ENCODE peak calls at places on chromosomes 7 and 10, in six cellular contexts. One of them, this sample, is unnamed.

GRCh38 chr10:133072776-133073390 is 14.8 kb upstream of the ADGRA1 start:
- DNase-seq in GM12864: no peak
- DNase-seq in mesendoderm: no peak
- DNase-seq in tibial artery: no peak
- DNase-seq in heart right ventricle: no peak
- DNase-seq in AG10803: no peak
- DNase-seq in this sample: no peak

GRCh38 chr7:24024689-24025088 is 259.3 kb upstream of the NPY start:
- DNase-seq in GM12864: no peak
- DNase-seq in mesendoderm: no peak
- DNase-seq in tibial artery: no peak
- DNase-seq in heart right ventricle: no peak
- DNase-seq in AG10803: no peak
- DNase-seq in this sample: no peak

GRCh38 chr7:121605297-121605640 is 209.2 kb upstream of the FAM3C start:
- DNase-seq in GM12864: no peak
- DNase-seq in mesendoderm: no peak
- DNase-seq in tibial artery: no peak
- DNase-seq in heart right ventricle: no peak
- DNase-seq in AG10803: no peak
- DNase-seq in this sample: no peak

GRCh38 chr7:152090739-152091138 is 65.3 kb downstream of the GALNT11 start:
- DNase-seq in GM12864: no peak
- DNase-seq in mesendoderm: no peak
- DNase-seq in tibial artery: no peak
- DNase-seq in heart right ventricle: no peak
- DNase-seq in AG10803: no peak
- DNase-seq in this sample: no peak

GRCh38 chr10:32112055-32112454 is 55.8 kb upstream of the KIF5B start:
- DNase-seq in GM12864: no peak
- DNase-seq in mesendoderm: peak
- DNase-seq in tibial artery: no peak
- DNase-seq in heart right ventricle: no peak
- DNase-seq in AG10803: peak
- DNase-seq in this sample: no peak

GRCh38 chr7:1503816-1504775 is at the start of gene INTS1:
- DNase-seq in GM12864: peak
- DNase-seq in mesendoderm: peak
- DNase-seq in tibial artery: peak
- DNase-seq in heart right ventricle: peak
- DNase-seq in AG10803: peak
- DNase-seq in this sample: peak

GRCh38 chr10:132292972-132293415 is 14.8 kb downstream of the STK32C start:
- DNase-seq in GM12864: no peak
- DNase-seq in mesendoderm: no peak
- DNase-seq in tibial artery: peak
- DNase-seq in heart right ventricle: no peak
- DNase-seq in AG10803: no peak
- DNase-seq in this sample: peak

GRCh38 chr10:7411671-7412481 is 1.0 kb upstream of the SFMBT2 start:
- DNase-seq in GM12864: no peak
- DNase-seq in mesendoderm: peak
- DNase-seq in tibial artery: no peak
- DNase-seq in heart right ventricle: no peak
- DNase-seq in AG10803: no peak
- DNase-seq in this sample: no peak

DNA sequence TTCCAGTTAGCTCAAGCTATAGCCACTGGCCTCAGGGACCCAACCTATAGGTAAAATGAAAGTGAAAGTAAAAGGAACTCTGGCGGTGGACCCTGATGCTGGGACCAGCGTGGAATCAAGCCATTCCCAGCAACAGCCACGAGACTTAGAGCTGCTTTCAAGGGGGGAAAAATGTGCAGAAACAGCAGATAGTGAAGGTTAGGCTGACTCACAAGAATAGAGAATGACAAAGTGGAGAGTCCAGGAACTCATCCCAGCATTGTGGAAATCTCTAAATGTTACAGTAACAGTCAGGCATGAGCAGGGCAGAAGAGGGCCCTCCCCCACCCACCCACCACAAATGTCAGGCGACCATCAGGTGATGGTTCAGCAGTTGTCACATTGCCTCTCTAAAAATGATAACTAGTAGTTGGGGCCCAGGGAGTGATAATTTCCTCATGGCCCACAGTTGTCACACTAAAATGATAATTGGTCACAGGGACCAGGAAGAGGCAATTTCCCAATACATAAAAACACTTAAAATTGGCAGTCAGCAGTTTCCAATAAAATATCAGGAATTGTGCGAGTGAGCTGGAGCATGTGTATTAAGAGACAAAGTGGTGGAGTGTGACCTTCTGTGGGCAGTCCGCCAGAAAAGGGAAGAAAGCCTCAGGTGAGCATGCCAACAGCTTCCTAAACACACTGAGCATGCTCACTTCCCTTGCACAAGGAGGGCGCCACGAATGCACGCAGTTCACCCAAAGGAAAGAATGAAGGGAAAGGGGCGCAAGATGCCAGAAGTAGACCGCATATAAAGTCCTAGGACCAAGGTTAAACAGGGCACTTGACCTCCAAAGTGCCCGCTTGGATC is 129.8 kb upstream of the PPP1R3A start:
- DNase-seq in GM12864: no peak
- DNase-seq in mesendoderm: no peak
- DNase-seq in tibial artery: no peak
- DNase-seq in heart right ventricle: no peak
- DNase-seq in AG10803: peak
- DNase-seq in this sample: no peak
- H3K4me3 ChIP-seq in GM12864: no peak
- H3K4me3 ChIP-seq in mesendoderm: no peak
- H3K4me3 ChIP-seq in tibial artery: peak
- H3K4me3 ChIP-seq in heart right ventricle: peak
- H3K4me3 ChIP-seq in AG10803: peak
- H3K4me3 ChIP-seq in this sample: peak

DNA sequence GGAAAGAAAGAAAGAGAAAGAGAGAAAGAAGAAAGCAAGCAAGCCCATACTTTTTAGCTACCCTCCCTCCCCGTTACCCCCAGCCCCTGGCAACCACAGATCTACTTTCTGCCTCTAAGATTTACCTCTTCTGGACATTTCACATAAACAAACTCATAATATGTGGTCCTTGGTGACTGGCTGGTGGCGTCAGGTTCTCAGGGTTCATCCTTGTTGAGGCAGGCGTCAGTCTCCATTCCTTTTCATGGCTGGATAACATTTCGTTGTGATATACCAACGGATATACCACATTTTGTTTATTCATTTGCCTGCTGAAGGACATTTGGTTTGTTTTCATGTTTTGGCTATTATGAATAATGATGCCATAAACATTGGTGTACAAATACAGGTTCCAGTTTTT is 30.5 kb downstream of the CDH23 start:
- DNase-seq in GM12864: no peak
- DNase-seq in mesendoderm: no peak
- DNase-seq in tibial artery: no peak
- DNase-seq in heart right ventricle: no peak
- DNase-seq in AG10803: no peak
- DNase-seq in this sample: no peak
- H3K4me3 ChIP-seq in GM12864: no peak
- H3K4me3 ChIP-seq in mesendoderm: no peak
- H3K4me3 ChIP-seq in tibial artery: no peak
- H3K4me3 ChIP-seq in heart right ventricle: no peak
- H3K4me3 ChIP-seq in AG10803: no peak
- H3K4me3 ChIP-seq in this sample: no peak

GRCh38 chr7:55203300-55203699 is 161.8 kb upstream of the LANCL2 start:
- DNase-seq in GM12864: no peak
- DNase-seq in mesendoderm: no peak
- DNase-seq in tibial artery: no peak
- DNase-seq in heart right ventricle: no peak
- DNase-seq in AG10803: no peak
- DNase-seq in this sample: no peak

GRCh38 chr7:55199418-55199817 is 165.7 kb upstream of the LANCL2 start:
- DNase-seq in GM12864: no peak
- DNase-seq in mesendoderm: no peak
- DNase-seq in tibial artery: no peak
- DNase-seq in heart right ventricle: no peak
- DNase-seq in AG10803: no peak
- DNase-seq in this sample: no peak

GRCh38 chr7:55202150-55202913 is 162.8 kb upstream of the LANCL2 start:
- DNase-seq in GM12864: no peak
- DNase-seq in mesendoderm: no peak
- DNase-seq in tibial artery: no peak
- DNase-seq in heart right ventricle: no peak
- DNase-seq in AG10803: no peak
- DNase-seq in this sample: no peak

GRCh38 chr7:55198634-55199366 is 166.3 kb upstream of the LANCL2 start:
- DNase-seq in GM12864: no peak
- DNase-seq in mesendoderm: no peak
- DNase-seq in tibial artery: no peak
- DNase-seq in heart right ventricle: no peak
- DNase-seq in AG10803: no peak
- DNase-seq in this sample: no peak

GRCh38 chr7:55200441-55200840 is 164.7 kb upstream of the LANCL2 start:
- DNase-seq in GM12864: no peak
- DNase-seq in mesendoderm: no peak
- DNase-seq in tibial artery: no peak
- DNase-seq in heart right ventricle: no peak
- DNase-seq in AG10803: no peak
- DNase-seq in this sample: no peak
- H3K4me3 ChIP-seq in GM12864: no peak
- H3K4me3 ChIP-seq in mesendoderm: no peak
- H3K4me3 ChIP-seq in tibial artery: no peak
- H3K4me3 ChIP-seq in heart right ventricle: no peak
- H3K4me3 ChIP-seq in AG10803: no peak
- H3K4me3 ChIP-seq in this sample: no peak

DNA sequence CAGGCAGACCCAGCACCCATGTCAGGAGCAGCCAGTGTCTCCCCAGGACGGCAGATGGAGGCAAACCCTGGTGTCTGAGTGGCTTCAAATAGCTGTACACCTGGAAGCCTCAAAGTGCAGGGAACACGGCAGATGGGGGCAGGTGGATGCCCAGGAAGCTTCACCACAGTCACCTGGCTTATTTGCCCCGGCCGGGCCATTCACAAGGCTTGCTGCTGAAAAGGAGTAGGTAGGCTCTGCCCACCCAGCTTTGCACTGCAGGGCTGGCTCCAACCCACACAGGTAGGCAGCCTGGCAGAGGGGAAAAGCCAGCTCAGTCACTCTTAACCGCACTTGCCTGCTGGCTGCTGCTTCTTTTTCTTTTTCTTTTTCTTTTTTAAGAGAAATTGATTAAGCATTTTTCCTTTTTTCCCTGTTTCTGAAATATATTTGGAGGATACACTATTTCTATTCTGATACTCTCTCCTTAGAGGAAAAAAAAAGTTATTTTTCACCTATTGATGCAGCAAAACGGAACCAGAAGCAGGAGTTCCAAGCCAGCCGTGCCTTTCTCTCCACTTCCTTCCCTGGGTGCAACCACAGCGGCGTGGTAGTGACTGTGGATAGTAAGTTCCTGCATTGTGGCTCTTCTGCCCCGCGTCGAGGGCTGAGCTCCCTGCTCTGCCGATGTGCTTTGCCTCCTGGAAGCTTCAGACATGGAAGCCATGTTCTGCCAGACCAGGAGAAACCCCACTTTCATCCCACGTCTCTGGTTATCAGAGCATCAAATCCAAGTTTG is 118.3 kb downstream of the KLF6 start:
- DNase-seq in GM12864: no peak
- DNase-seq in mesendoderm: no peak
- DNase-seq in tibial artery: peak
- DNase-seq in heart right ventricle: no peak
- DNase-seq in AG10803: no peak
- DNase-seq in this sample: no peak
- H3K4me3 ChIP-seq in GM12864: no peak
- H3K4me3 ChIP-seq in mesendoderm: no peak
- H3K4me3 ChIP-seq in tibial artery: no peak
- H3K4me3 ChIP-seq in heart right ventricle: no peak
- H3K4me3 ChIP-seq in AG10803: no peak
- H3K4me3 ChIP-seq in this sample: no peak

GRCh38 chr7:43649755-43650274 is 66.9 kb downstream of the STK17A start:
- DNase-seq in GM12864: peak
- DNase-seq in mesendoderm: peak
- DNase-seq in tibial artery: no peak
- DNase-seq in heart right ventricle: no peak
- DNase-seq in AG10803: no peak
- DNase-seq in this sample: no peak
- H3K4me3 ChIP-seq in GM12864: peak
- H3K4me3 ChIP-seq in mesendoderm: no peak
- H3K4me3 ChIP-seq in tibial artery: no peak
- H3K4me3 ChIP-seq in heart right ventricle: no peak
- H3K4me3 ChIP-seq in AG10803: no peak
- H3K4me3 ChIP-seq in this sample: no peak

GRCh38 chr7:116956515-116956804 is 3.2 kb downstream of the ST7 start:
- DNase-seq in GM12864: no peak
- DNase-seq in mesendoderm: no peak
- DNase-seq in tibial artery: no peak
- DNase-seq in heart right ventricle: no peak
- DNase-seq in AG10803: no peak
- DNase-seq in this sample: no peak
- H3K4me3 ChIP-seq in GM12864: peak
- H3K4me3 ChIP-seq in mesendoderm: no peak
- H3K4me3 ChIP-seq in tibial artery: no peak
- H3K4me3 ChIP-seq in heart right ventricle: peak
- H3K4me3 ChIP-seq in AG10803: no peak
- H3K4me3 ChIP-seq in this sample: peak

DNA sequence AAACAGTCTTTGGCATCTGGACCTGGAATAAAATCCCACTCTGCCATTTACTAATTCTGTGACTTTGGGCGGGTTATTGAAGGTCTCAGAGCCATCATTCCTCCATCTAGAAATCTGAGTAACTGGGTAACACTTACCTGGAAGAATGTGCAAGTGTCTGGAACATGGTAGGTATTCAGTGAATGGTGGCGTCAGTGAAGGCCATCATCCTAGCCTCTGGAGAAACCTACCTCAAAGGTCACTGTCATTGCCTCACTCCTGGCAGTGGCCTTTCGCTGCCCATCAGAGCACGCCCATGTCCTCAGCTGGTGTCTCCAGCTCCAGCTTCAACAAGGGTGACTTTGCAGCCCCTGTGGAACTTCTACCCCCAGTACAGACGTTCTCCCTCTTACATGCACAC is 4.5 kb downstream of the GAL3ST4 start:
- DNase-seq in GM12864: no peak
- DNase-seq in mesendoderm: no peak
- DNase-seq in tibial artery: no peak
- DNase-seq in heart right ventricle: no peak
- DNase-seq in AG10803: no peak
- DNase-seq in this sample: no peak
- H3K4me3 ChIP-seq in GM12864: no peak
- H3K4me3 ChIP-seq in mesendoderm: no peak
- H3K4me3 ChIP-seq in tibial artery: no peak
- H3K4me3 ChIP-seq in heart right ventricle: no peak
- H3K4me3 ChIP-seq in AG10803: no peak
- H3K4me3 ChIP-seq in this sample: no peak

This sample was measured in ascending aorta.